ENCODE peak calls at places on chromosomes 12 and 14, in six cellular contexts. O is fibroblast of lung, E is mammary epithelial cell, B is endothelial cell of umbilical vein, S is HepG2, H is H1. L is an unnamed sample. For H3K79me2, the result is how much of the 10 kb centered on the place peaks cover.

GRCh38 chr12:113860950-113861349 is 105.2 kb downstream of the RBM19 start:
- DNase-seq in S (no peak), H (no peak), O (peak), E (peak), B (no peak), L (no peak)

GRCh38 chr12:12432373-12432772 is 75.5 kb downstream of the BORCS5 start:
- DNase-seq in S (no peak), O (peak), B (peak), E (peak), H (no peak), L (no peak)

GRCh38 chr12:59431266-59431665 is 164.6 kb upstream of the SLC16A7 start:
- DNase-seq in B (peak), O (peak), E (no peak), H (no peak), S (no peak), L (no peak)

GRCh38 chr14:104531421-104532190 is 48.0 kb upstream of the C14orf180 start:
- DNase-seq in S (no peak), E (no peak), O (no peak), B (no peak), H (peak), L (no peak)

GRCh38 chr12:69044887-69045286 is 111.9 kb upstream of the CPM start:
- DNase-seq in E (peak), O (no peak), S (no peak), H (no peak), B (no peak), L (no peak)

GRCh38 chr14:24664366-24664765 is 30.4 kb upstream of the GZMB start:
- DNase-seq in O (no peak), B (no peak), H (no peak), S (no peak), E (peak), L (no peak)

GRCh38 chr14:72169521-72169920 is 237.3 kb downstream of the RGS6 start:
- DNase-seq in B (no peak), H (no peak), E (no peak), S (no peak), O (no peak), L (no peak)

GRCh38 chr12:98635657-98636323 is 8.8 kb downstream of the IKBIP start:
- DNase-seq in E (peak), S (peak), B (peak), O (peak), H (no peak), L (no peak)

GRCh38 chr14:26204362-26204953 is 393.4 kb downstream of the NOVA1 start:
- DNase-seq in H (no peak), O (no peak), B (peak), E (no peak), S (no peak), L (peak)

GRCh38 chr12:69779928-69780327 is 41.3 kb downstream of the RAB3IP start:
- DNase-seq in B (peak), S (no peak), O (peak), H (peak), E (peak), L (peak)

GRCh38 chr12:56995930-56996496 is 10.3 kb downstream of the ZBTB39 start:
- DNase-seq in S (no peak), E (no peak), H (no peak), O (no peak), B (no peak), L (no peak)

GRCh38 chr14:106174206-106174605 is 647.8 kb downstream of the TMEM121 start:
- DNase-seq in E (no peak), B (no peak), O (no peak), S (no peak), H (no peak), L (no peak)

GRCh38 chr14:91005716-91006115 is 54.7 kb downstream of the RPS6KA5 start:
- DNase-seq in O (no peak), S (no peak), E (peak), B (no peak), H (no peak), L (no peak)

GRCh38 chr12:46153267-46153872 is 115.5 kb downstream of the SLC38A1 start:
- DNase-seq in O (peak), S (peak), H (no peak), E (no peak), B (peak), L (peak)

GRCh38 chr12:78062781-78063180 is 232.1 kb downstream of the NAV3 start:
- DNase-seq in O (peak), B (peak), S (peak), H (no peak), E (peak), L (no peak)

GRCh38 chr12:106345739-106346138 is 11.8 kb upstream of the POLR3B start:
- DNase-seq in H (no peak), O (peak), E (peak), B (peak), S (peak), L (peak)

GRCh38 chr12:103924761-103925641 is 5.2 kb upstream of the HSP90B1 start:
- DNase-seq in O (peak), S (no peak), E (peak), B (no peak), H (no peak), L (no peak)

GRCh38 chr12:43692064-43692463 is 66.5 kb downstream of the PUS7L start:
- DNase-seq in O (peak), B (peak), E (peak), S (no peak), H (no peak), L (no peak)

GRCh38 chr12:88790231-88790630 is 210.0 kb upstream of the KITLG start:
- DNase-seq in S (no peak), H (no peak), O (no peak), E (no peak), B (no peak), L (no peak)

GRCh38 chr12:42281281-42281680 is 43.2 kb upstream of the YAF2 start:
- DNase-seq in S (peak), O (no peak), E (no peak), H (no peak), B (no peak), L (no peak)

GRCh38 chr14:32109676-32110075 is 32.6 kb downstream of the ARHGAP5 start:
- DNase-seq in E (no peak), B (no peak), O (peak), S (no peak), H (no peak), L (no peak)

GRCh38 chr12:115341442-115341841 is 657.5 kb upstream of the TBX3 start:
- DNase-seq in S (no peak), B (peak), E (peak), O (peak), H (no peak), L (no peak)

GRCh38 chr14:81323621-81324400 is 76.3 kb downstream of the STON2 start:
- DNase-seq in H (peak), E (peak), B (no peak), O (peak), S (no peak), L (peak)

GRCh38 chr12:96399081-96399918 is 939 bp downstream of the CDK17 start:
- DNase-seq in B (peak), O (peak), H (peak), E (peak), S (peak), L (peak)
- H3K79me2 ChIP-seq in B (half or more), O (half or more), H (under half), E (half or more), S (under half), L (half or more)

DNA sequence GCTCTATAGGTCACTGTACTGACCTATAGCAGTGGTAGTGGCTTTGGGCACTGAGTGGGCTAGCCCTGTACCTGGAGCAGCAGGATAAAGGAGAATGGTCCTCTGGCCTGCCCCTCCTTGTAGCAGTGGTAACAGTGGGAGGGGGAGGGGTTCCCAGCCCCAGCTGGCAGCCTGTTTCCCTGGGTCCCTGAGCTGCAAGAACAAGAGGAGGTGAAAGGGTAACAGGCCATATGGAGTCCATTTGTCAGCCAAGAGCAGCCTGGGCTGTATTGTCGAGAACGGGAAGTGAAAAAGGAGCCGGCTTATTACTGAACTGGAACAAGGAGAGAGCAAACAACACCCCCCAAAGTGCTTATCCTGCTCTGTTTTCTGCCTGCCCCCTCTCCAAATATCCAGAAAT is 73.8 kb upstream of the SRSF5 start:
- DNase-seq in S (no peak), H (no peak), E (no peak), B (peak), O (no peak), L (peak)
- H3K79me2 ChIP-seq in S (under half), H (under half), E (half or more), B (under half), O (under half), L (under half)

GRCh38 chr12:47900101-47900479 is 4.7 kb downstream of the VDR start:
- DNase-seq in E (no peak), H (no peak), B (no peak), O (no peak), S (no peak), L (no peak)
- H3K79me2 ChIP-seq in E (half or more), H (under half), B (under half), O (under half), S (under half), L (under half)

GRCh38 chr12:49088932-49089330 is 5.7 kb downstream of the DHH start:
- DNase-seq in O (no peak), H (peak), B (no peak), E (no peak), S (no peak), L (no peak)
- H3K79me2 ChIP-seq in O (under half), H (under half), B (under half), E (under half), S (under half), L (under half)